ENCODE peak calls at places on chromosomes 5 and 9, in eight cellular contexts. O is AG04449, X is GM13977, Y is Calu3, W is heart right ventricle, V is B cell, E is cardiac fibroblast, H is psoas muscle. S is an unnamed sample.

GRCh38 chr5:151157426-151158286 is at the start of gene ANXA6:
- DNase-seq in V (peak), Y (peak), H (peak), E (peak), X (peak), W (peak), O (no peak), S (peak)

GRCh38 chr5:137220523-137220927 is 278.6 kb downstream of the SPOCK1 start:
- DNase-seq in Y (peak), H (no peak), E (peak), O (peak), W (no peak), X (peak), V (no peak), S (no peak)

GRCh38 chr5:119301947-119302346 is 53.9 kb upstream of the TNFAIP8 start:
- DNase-seq in H (no peak), W (no peak), E (no peak), Y (no peak), V (no peak), O (no peak), X (no peak), S (no peak)

GRCh38 chr9:87436694-87437093 is 61.0 kb upstream of the DAPK1 start:
- DNase-seq in H (no peak), V (no peak), O (no peak), X (no peak), W (no peak), Y (no peak), E (no peak), S (no peak)

GRCh38 chr5:169702726-169703481 is 65.8 kb downstream of the DOCK2 start:
- DNase-seq in H (no peak), E (peak), V (peak), Y (no peak), W (no peak), O (no peak), X (peak), S (no peak)

GRCh38 chr5:83866191-83866590 is 145.5 kb upstream of the HAPLN1 start:
- DNase-seq in E (no peak), V (no peak), W (no peak), Y (no peak), X (no peak), H (no peak), O (no peak), S (no peak)

GRCh38 chr5:144004751-144005150 is 165.7 kb downstream of the YIPF5 start:
- DNase-seq in O (no peak), Y (no peak), V (no peak), X (no peak), W (no peak), E (no peak), H (no peak), S (no peak)

GRCh38 chr9:72864327-72864726 is 88.5 kb downstream of the ALDH1A1 start:
- DNase-seq in H (no peak), V (no peak), O (no peak), X (no peak), W (no peak), E (no peak), Y (no peak), S (no peak)

GRCh38 chr5:122937914-122938313 is 92.5 kb downstream of the SNX24 start:
- DNase-seq in V (no peak), W (peak), Y (no peak), H (peak), E (peak), X (no peak), O (no peak), S (no peak)

GRCh38 chr5:55345327-55345726 is 37.5 kb downstream of the MTREX start:
- DNase-seq in H (no peak), Y (no peak), E (no peak), X (no peak), W (no peak), V (no peak), O (no peak), S (no peak)

GRCh38 chr5:55338810-55339243 is 31.0 kb downstream of the MTREX start:
- DNase-seq in O (no peak), W (no peak), V (peak), E (no peak), Y (no peak), H (no peak), X (peak), S (no peak)

GRCh38 chr5:55343107-55343506 is 35.3 kb downstream of the MTREX start:
- DNase-seq in V (no peak), X (no peak), W (no peak), O (no peak), H (no peak), Y (no peak), E (no peak), S (no peak)

GRCh38 chr5:55343609-55344008 is 35.8 kb downstream of the MTREX start:
- DNase-seq in O (no peak), V (no peak), W (no peak), Y (no peak), E (no peak), X (no peak), H (no peak), S (no peak)

GRCh38 chr5:55344392-55344992 is 36.7 kb downstream of the MTREX start:
- DNase-seq in X (no peak), W (peak), E (peak), Y (peak), O (no peak), H (peak), V (peak), S (peak)
- TF ChIP-seq CTCF in X (peak), W (peak), E (peak), Y (peak), O (peak), H (peak), V (peak), S (peak)

DNA sequence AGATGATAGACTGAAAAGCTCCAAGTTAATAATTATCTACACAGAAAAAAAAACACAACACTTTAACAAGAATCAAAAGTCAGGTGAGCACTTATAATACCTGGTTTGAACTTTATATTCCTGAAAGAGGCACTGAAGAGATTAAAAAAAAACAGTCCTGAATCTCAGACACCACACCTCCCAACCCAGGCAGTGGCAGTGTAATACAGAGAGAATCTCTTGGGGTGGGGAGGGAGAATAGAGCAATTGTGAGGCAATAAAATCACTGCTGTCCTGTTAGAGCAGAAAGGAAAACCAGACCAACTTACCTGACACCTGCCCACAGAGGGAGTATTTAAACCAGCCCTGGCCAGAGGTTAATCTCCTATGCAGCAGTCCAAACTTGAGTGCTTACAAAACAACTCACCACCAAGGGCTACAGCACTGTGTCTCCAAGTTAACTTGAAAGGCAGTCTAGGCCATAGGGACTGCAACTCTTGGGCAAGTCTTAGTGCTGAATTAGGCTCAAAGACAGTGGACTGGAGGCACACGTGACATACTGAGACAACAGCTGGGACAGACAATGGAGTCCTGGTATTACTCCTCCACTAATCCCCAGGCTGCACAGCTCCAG is 54.2 kb downstream of the SLCO4C1 start:
- DNase-seq in H (no peak), O (no peak), X (no peak), V (no peak), E (no peak), W (no peak), Y (no peak), S (no peak)
- TF ChIP-seq CTCF in H (no peak), O (no peak), X (no peak), V (no peak), E (no peak), W (no peak), Y (no peak), S (no peak)

GRCh38 chr5:102583663-102584062 is 84.9 kb upstream of the SLCO6A1 start:
- DNase-seq in Y (no peak), V (peak), E (peak), O (no peak), X (no peak), W (no peak), H (no peak), S (no peak)
- TF ChIP-seq CTCF in Y (peak), V (peak), E (peak), O (no peak), X (peak), W (peak), H (peak), S (peak)

DNA sequence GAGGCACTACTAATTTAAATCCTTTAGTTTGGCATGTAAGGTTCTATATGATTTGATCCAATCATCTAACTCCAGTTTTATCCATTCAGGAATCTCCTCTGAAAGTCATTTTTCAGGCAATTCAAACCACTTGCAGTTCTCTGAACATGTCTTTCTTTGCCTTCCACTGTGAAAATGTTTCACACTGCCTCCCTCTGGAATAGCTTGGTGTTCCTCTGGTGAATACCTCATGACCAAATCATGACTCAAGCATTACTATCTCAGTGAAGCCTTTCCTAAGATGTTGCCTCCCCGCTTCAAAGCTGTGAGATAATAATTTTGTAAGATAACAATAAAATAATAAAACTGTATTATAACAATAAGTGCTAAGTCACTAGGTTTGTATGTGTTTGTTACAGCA is 981.1 kb downstream of the DTWD2 start:
- DNase-seq in Y (no peak), O (no peak), H (no peak), X (no peak), V (no peak), W (no peak), E (peak), S (no peak)
- TF ChIP-seq CTCF in Y (no peak), O (no peak), H (no peak), X (no peak), V (no peak), W (no peak), E (no peak), S (no peak)

GRCh38 chr5:111756701-111757581 is at the start of gene NREP:
- DNase-seq in X (peak), E (peak), V (peak), W (peak), H (peak), O (peak), Y (peak), S (peak)
- TF ChIP-seq CTCF in X (peak), E (peak), V (no peak), W (peak), H (peak), O (peak), Y (peak), S (no peak)

GRCh38 chr5:23208959-23209431 is 298.4 kb upstream of the PRDM9 start:
- DNase-seq in O (no peak), Y (peak), W (peak), V (peak), H (no peak), E (peak), X (peak), S (no peak)
- TF ChIP-seq CTCF in O (no peak), Y (peak), W (peak), V (peak), H (peak), E (peak), X (peak), S (no peak)

DNA sequence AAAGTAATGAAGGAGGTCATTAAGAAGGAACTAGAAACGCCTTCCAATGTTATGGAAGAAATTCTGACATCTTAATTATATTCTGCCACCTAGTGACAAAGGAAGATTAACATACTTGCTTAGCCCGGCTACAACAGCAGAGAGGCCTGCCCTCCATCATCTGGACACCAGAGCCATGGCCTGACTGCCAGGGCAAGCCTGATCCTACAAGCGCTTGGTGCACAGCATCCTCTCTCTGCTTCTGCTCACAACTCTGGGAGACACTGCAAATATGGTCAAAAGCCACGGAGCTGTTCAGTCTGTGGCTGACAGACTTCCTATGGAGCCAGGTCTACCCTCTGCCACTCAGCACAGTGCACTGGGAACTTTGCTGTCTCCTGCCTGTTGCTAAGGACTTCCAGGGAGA is 87.3 kb upstream of the SLC44A1 start:
- DNase-seq in Y (peak), H (peak), O (peak), X (peak), V (peak), W (peak), E (peak), S (peak)
- TF ChIP-seq CTCF in Y (peak), H (peak), O (peak), X (peak), V (peak), W (peak), E (peak), S (peak)

GRCh38 chr5:140145818-140146522 is 20.2 kb downstream of the IGIP start:
- DNase-seq in E (peak), Y (peak), H (peak), W (peak), X (peak), V (peak), O (no peak), S (peak)
- TF ChIP-seq CTCF in E (peak), Y (peak), H (peak), W (peak), X (peak), V (peak), O (peak), S (peak)

DNA sequence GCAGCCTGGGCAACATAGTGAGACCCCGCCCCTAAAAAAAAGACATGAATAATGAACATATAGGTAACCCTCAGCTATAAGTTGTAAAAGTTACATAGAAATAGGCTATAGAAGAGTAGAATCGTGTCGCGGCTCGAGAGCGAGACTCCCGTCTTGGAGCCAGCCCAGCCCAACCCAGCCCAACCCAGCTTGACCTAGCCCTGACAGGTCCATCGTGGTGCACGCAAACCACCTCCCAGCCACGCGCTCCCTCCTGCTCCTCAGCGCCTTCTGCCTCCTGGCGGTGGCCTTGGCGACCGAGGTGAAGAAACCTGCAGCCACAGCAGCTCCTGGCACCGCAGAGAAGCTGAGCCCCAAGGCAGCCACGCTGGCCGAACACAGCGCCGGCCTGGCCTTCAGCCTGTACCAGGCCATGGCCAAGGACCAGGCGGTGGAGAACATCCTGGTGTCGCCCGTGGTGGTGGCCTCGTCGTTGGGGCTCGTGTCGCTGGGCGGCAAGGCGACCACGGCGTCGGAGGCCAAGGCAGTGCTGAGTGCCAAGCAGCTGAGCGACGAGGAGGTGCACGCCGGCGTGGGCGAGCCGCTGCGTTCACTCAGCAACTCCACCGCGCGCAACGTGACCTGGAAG is 10.8 kb downstream of the KIF24 start:
- DNase-seq in W (no peak), V (no peak), H (no peak), Y (no peak), O (no peak), E (no peak), X (no peak), S (no peak)
- TF ChIP-seq CTCF in W (no peak), V (no peak), H (no peak), Y (no peak), O (no peak), E (no peak), X (no peak), S (no peak)

GRCh38 chr5:133260715-133261114 is 208.9 kb downstream of the HSPA4 start:
- DNase-seq in O (no peak), H (no peak), Y (no peak), X (no peak), V (no peak), E (no peak), W (no peak), S (no peak)
- TF ChIP-seq CTCF in O (no peak), H (peak), Y (no peak), X (peak), V (no peak), E (no peak), W (no peak), S (no peak)

S was measured in lung.